ENCODE peak calls at places on chromosomes 5 and 9, in four cellular contexts. O is HepG2, Y is H1, K is GM12878. M is an unnamed sample. For H3K4me1, the result is how much of the 10 kb centered on the place peaks cover.

GRCh38 chr9:123927625-123928308 is 2.2 kb downstream of the DENND1A start:
- DNase-seq in K (peak), O (no peak), Y (no peak), M (no peak)

GRCh38 chr5:39284552-39284951 is 65.2 kb upstream of the FYB1 start:
- DNase-seq in K (no peak), O (peak), Y (no peak), M (no peak)

GRCh38 chr5:2847608-2848007 is 96.1 kb upstream of the IRX2 start:
- DNase-seq in Y (no peak), O (no peak), K (no peak), M (no peak)

GRCh38 chr9:125888220-125888619 is 141.0 kb downstream of the PBX3 start:
- DNase-seq in K (no peak), O (no peak), Y (no peak), M (no peak)

GRCh38 chr9:124854822-124855221 is 1.6 kb downstream of the WDR38 start:
- DNase-seq in K (no peak), O (no peak), Y (no peak), M (no peak)

GRCh38 chr9:2711716-2712115 is 5.6 kb upstream of the KCNV2 start:
- DNase-seq in K (no peak), Y (no peak), O (no peak), M (no peak)

GRCh38 chr5:173902743-173903142 is 14.6 kb downstream of the CPEB4 start:
- DNase-seq in O (no peak), K (no peak), Y (no peak), M (no peak)

GRCh38 chr9:126146254-126147145 is 180.1 kb upstream of the MVB12B start:
- DNase-seq in K (peak), O (peak), Y (peak), M (peak)

GRCh38 chr5:88140396-88140862 is 128.2 kb downstream of the TMEM161B start:
- DNase-seq in O (no peak), K (no peak), Y (peak), M (no peak)

GRCh38 chr5:57302164-57302563 is 128.3 kb downstream of the GPBP1 start:
- DNase-seq in Y (no peak), K (peak), O (peak), M (no peak)

GRCh38 chr9:138074516-138074915 is 196.9 kb downstream of the CACNA1B start:
- DNase-seq in Y (peak), O (no peak), K (no peak), M (no peak)

GRCh38 chr9:133760713-133761290 is 22.6 kb upstream of the SARDH start:
- DNase-seq in Y (peak), O (no peak), K (no peak), M (no peak)

GRCh38 chr9:124506433-124506832 is 766 bp downstream of the NR5A1 start:
- DNase-seq in Y (peak), K (no peak), O (no peak), M (no peak)

GRCh38 chr5:32613050-32613672 is 27.8 kb downstream of the SUB1 start:
- DNase-seq in Y (peak), K (peak), O (peak), M (peak)

GRCh38 chr9:89247431-89248370 is 63.3 kb upstream of the CKS2 start:
- DNase-seq in K (no peak), Y (no peak), O (no peak), M (peak)

GRCh38 chr5:115553082-115553481 is 8.5 kb upstream of the FEM1C start:
- DNase-seq in K (no peak), Y (no peak), O (no peak), M (no peak)

GRCh38 chr5:109863752-109864151 is 174.0 kb downstream of the MAN2A1 start:
- DNase-seq in K (no peak), O (no peak), Y (no peak), M (no peak)

GRCh38 chr5:179319741-179320281 is 25.4 kb downstream of the ADAMTS2 start:
- DNase-seq in O (no peak), Y (no peak), K (no peak), M (no peak)

GRCh38 chr9:34457266-34458012 is 931 bp downstream of the FAM219A start:
- DNase-seq in O (no peak), Y (peak), K (no peak), M (peak)

GRCh38 chr5:10538103-10538788 is 25.6 kb upstream of the ANKRD33B start:
- DNase-seq in O (no peak), Y (no peak), K (no peak), M (no peak)

DNA sequence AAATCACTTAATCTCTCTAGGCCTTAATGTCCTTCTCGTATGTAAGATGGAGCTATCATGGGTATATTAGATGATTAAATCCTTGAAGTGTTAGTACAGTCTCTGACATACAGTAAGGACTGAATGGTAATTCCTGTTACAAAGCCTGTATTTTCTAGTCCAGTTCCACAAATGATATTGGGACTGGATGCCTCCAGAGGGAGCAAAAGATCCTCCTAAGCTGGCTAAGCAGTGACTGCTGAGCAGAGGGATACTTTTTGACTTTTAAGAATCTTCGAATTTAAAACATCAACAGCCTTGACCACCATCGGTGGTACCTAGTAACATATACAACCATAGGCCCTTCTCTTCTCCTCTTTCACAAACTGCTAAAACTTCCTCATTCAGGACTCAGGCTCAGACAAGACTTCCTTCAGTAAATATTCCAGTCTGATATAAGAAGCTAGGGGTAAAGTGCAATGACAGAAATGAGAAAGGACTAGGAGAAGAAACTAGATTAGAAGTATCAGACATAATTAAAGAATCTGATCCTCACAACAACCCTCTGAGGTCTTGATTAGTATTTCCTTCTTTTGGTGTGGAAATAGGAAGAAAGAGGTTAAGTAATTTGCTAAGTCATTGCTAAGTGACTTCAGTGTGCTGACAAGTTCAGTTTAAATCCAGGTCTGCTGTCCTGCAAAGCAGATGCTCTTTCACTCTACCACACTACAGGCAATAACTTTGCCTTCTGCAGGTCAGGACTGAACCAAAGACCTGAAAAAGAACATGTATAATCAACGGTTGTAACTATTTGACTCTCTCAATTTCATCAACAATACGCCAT is 13.9 kb downstream of the PTAR1 start:
- DNase-seq in Y (no peak), K (no peak), O (peak), M (no peak)
- TF ChIP-seq SUZ12 in Y (no peak), K (no peak), O (no peak), M (no peak)

GRCh38 chr5:112854651-112855050 is 6.4 kb upstream of the SRP19 start:
- DNase-seq in O (no peak), Y (no peak), K (no peak), M (no peak)
- H3K4me1 ChIP-seq in O (under half), Y (under half), K (under half), M (under half)

GRCh38 chr5:127650022-127650421 is 1.1 kb downstream of the CTXN3 start:
- DNase-seq in K (no peak), O (no peak), Y (no peak), M (no peak)
- TF ChIP-seq SUZ12 in K (no peak), O (no peak), Y (no peak), M (no peak)

DNA sequence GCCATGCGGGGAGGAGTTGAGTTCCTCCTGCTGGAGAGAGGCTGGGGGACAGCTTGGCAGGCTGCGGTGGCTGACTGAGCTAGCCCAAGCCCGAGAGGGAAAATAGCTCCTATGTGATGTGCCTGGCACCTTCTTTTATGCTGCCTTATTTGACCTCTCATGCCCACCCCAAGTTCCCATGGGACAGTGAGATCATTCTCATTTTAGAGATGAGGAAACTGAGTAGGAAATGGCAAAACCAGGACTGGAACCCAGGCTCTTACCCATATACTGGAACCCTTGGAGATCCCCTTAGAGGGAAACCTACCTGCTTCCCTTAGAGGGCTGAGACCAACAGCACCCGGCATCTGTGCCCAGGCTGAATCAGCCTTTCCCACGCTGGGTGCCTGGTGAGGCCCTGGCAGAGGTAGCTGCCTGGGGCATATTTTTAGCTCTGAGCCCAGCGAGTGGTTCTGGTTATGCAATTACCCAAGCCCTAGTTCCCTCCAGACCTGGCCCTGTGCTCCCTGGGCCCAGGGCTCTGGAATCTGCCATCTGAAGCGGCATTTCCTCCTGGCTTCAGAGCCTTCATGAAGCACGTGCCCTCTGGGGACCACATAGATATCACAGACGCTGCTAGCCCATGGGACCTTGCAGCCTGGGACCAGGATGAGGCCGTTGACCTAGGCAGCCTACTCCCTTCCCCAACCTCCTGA is 23.6 kb downstream of the COL27A1 start:
- DNase-seq in Y (no peak), K (no peak), O (no peak), M (no peak)
- H3K4me1 ChIP-seq in Y (under half), K (under half), O (half or more), M (under half)

DNA sequence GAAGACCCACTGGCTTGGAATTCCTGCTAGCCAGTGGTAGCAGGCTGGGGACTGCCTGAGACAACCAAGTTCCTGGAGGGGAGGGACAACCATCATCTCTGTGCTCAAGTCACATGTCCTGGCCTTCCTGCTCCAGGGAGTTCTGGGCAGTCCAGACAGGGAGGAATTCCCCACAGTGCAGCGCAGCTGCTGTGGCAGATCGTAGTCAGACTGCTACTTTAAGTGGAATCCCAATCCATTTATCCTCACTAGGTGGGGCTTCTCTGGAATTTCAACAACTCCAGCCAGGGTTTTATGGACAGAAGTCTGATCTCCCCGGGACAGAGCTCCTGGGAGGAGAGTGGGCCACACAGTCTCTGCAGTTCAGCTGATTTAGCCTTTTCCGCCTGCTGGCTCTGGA is 20.9 kb upstream of the OR5C1 start:
- DNase-seq in Y (no peak), O (no peak), K (no peak), M (no peak)
- TF ChIP-seq SUZ12 in Y (no peak), O (no peak), K (no peak), M (no peak)